ENCODE peak calls at places on chromosomes 3 and 15, in ten cellular contexts. One of them, this sample, is unnamed.

GRCh38 chr3:132773071-132773619 is 50.9 kb upstream of the NPHP3 start:
- DNase-seq in HTR-8/SVneo: no peak
- DNase-seq in left ventricle myocardium inferior: no peak
- DNase-seq in GM12891: no peak
- DNase-seq in NCI-H1092 treated with DMSO at 0.1 percent for 48 hours: no peak
- DNase-seq in stimulated activated CD4-positive, alpha-beta T cell treated with anti-CD3 and anti-CD28 coated beads, Interleukin-12 subunit alpha, Interleukin-12 subunit beta, amount 100 ng/mL, for 24 hours: no peak
- DNase-seq in DMS153: no peak
- DNase-seq in CD8-positive, alpha-beta T cell: no peak
- DNase-seq in T-helper 2 cell: no peak
- DNase-seq in activated naive CD8-positive, alpha-beta T cell treated with anti-CD3 and anti-CD28 coated beads for 36 hours: no peak
- DNase-seq in this sample: no peak

GRCh38 chr3:156425651-156426050 is 129.3 kb downstream of the SSR3 start:
- DNase-seq in HTR-8/SVneo: no peak
- DNase-seq in left ventricle myocardium inferior: no peak
- DNase-seq in GM12891: no peak
- DNase-seq in NCI-H1092 treated with DMSO at 0.1 percent for 48 hours: no peak
- DNase-seq in stimulated activated CD4-positive, alpha-beta T cell treated with anti-CD3 and anti-CD28 coated beads, Interleukin-12 subunit alpha, Interleukin-12 subunit beta, amount 100 ng/mL, for 24 hours: no peak
- DNase-seq in DMS153: no peak
- DNase-seq in CD8-positive, alpha-beta T cell: no peak
- DNase-seq in T-helper 2 cell: no peak
- DNase-seq in activated naive CD8-positive, alpha-beta T cell treated with anti-CD3 and anti-CD28 coated beads for 36 hours: no peak
- DNase-seq in this sample: no peak

GRCh38 chr15:93141373-93141790 is 52.4 kb upstream of the RGMA start:
- DNase-seq in HTR-8/SVneo: no peak
- DNase-seq in left ventricle myocardium inferior: no peak
- DNase-seq in GM12891: peak
- DNase-seq in NCI-H1092 treated with DMSO at 0.1 percent for 48 hours: no peak
- DNase-seq in stimulated activated CD4-positive, alpha-beta T cell treated with anti-CD3 and anti-CD28 coated beads, Interleukin-12 subunit alpha, Interleukin-12 subunit beta, amount 100 ng/mL, for 24 hours: no peak
- DNase-seq in DMS153: no peak
- DNase-seq in CD8-positive, alpha-beta T cell: peak
- DNase-seq in T-helper 2 cell: peak
- DNase-seq in activated naive CD8-positive, alpha-beta T cell treated with anti-CD3 and anti-CD28 coated beads for 36 hours: no peak
- DNase-seq in this sample: no peak

GRCh38 chr3:55013145-55013544 is 85.3 kb upstream of the LRTM1 start:
- DNase-seq in HTR-8/SVneo: peak
- DNase-seq in left ventricle myocardium inferior: no peak
- DNase-seq in GM12891: no peak
- DNase-seq in NCI-H1092 treated with DMSO at 0.1 percent for 48 hours: no peak
- DNase-seq in stimulated activated CD4-positive, alpha-beta T cell treated with anti-CD3 and anti-CD28 coated beads, Interleukin-12 subunit alpha, Interleukin-12 subunit beta, amount 100 ng/mL, for 24 hours: no peak
- DNase-seq in DMS153: no peak
- DNase-seq in CD8-positive, alpha-beta T cell: no peak
- DNase-seq in T-helper 2 cell: no peak
- DNase-seq in activated naive CD8-positive, alpha-beta T cell treated with anti-CD3 and anti-CD28 coated beads for 36 hours: no peak
- DNase-seq in this sample: no peak

GRCh38 chr3:38521391-38521987 is 25.3 kb downstream of the EXOG start:
- DNase-seq in HTR-8/SVneo: peak
- DNase-seq in left ventricle myocardium inferior: no peak
- DNase-seq in GM12891: no peak
- DNase-seq in NCI-H1092 treated with DMSO at 0.1 percent for 48 hours: peak
- DNase-seq in stimulated activated CD4-positive, alpha-beta T cell treated with anti-CD3 and anti-CD28 coated beads, Interleukin-12 subunit alpha, Interleukin-12 subunit beta, amount 100 ng/mL, for 24 hours: peak
- DNase-seq in DMS153: peak
- DNase-seq in CD8-positive, alpha-beta T cell: peak
- DNase-seq in T-helper 2 cell: peak
- DNase-seq in activated naive CD8-positive, alpha-beta T cell treated with anti-CD3 and anti-CD28 coated beads for 36 hours: peak
- DNase-seq in this sample: peak

GRCh38 chr15:78064544-78064943 is 13.0 kb downstream of the TBC1D2B start:
- DNase-seq in HTR-8/SVneo: no peak
- DNase-seq in left ventricle myocardium inferior: no peak
- DNase-seq in GM12891: no peak
- DNase-seq in NCI-H1092 treated with DMSO at 0.1 percent for 48 hours: no peak
- DNase-seq in stimulated activated CD4-positive, alpha-beta T cell treated with anti-CD3 and anti-CD28 coated beads, Interleukin-12 subunit alpha, Interleukin-12 subunit beta, amount 100 ng/mL, for 24 hours: no peak
- DNase-seq in DMS153: no peak
- DNase-seq in CD8-positive, alpha-beta T cell: no peak
- DNase-seq in T-helper 2 cell: no peak
- DNase-seq in activated naive CD8-positive, alpha-beta T cell treated with anti-CD3 and anti-CD28 coated beads for 36 hours: no peak
- DNase-seq in this sample: no peak

GRCh38 chr15:88661041-88661765 is 22.4 kb downstream of the ISG20 start:
- DNase-seq in HTR-8/SVneo: no peak
- DNase-seq in left ventricle myocardium inferior: no peak
- DNase-seq in GM12891: no peak
- DNase-seq in NCI-H1092 treated with DMSO at 0.1 percent for 48 hours: no peak
- DNase-seq in stimulated activated CD4-positive, alpha-beta T cell treated with anti-CD3 and anti-CD28 coated beads, Interleukin-12 subunit alpha, Interleukin-12 subunit beta, amount 100 ng/mL, for 24 hours: no peak
- DNase-seq in DMS153: no peak
- DNase-seq in CD8-positive, alpha-beta T cell: no peak
- DNase-seq in T-helper 2 cell: no peak
- DNase-seq in activated naive CD8-positive, alpha-beta T cell treated with anti-CD3 and anti-CD28 coated beads for 36 hours: no peak
- DNase-seq in this sample: no peak

GRCh38 chr15:42118650-42119531 is 24.5 kb upstream of the PLA2G4D start:
- DNase-seq in HTR-8/SVneo: no peak
- DNase-seq in left ventricle myocardium inferior: no peak
- DNase-seq in GM12891: no peak
- DNase-seq in NCI-H1092 treated with DMSO at 0.1 percent for 48 hours: peak
- DNase-seq in stimulated activated CD4-positive, alpha-beta T cell treated with anti-CD3 and anti-CD28 coated beads, Interleukin-12 subunit alpha, Interleukin-12 subunit beta, amount 100 ng/mL, for 24 hours: no peak
- DNase-seq in DMS153: peak
- DNase-seq in CD8-positive, alpha-beta T cell: no peak
- DNase-seq in T-helper 2 cell: peak
- DNase-seq in activated naive CD8-positive, alpha-beta T cell treated with anti-CD3 and anti-CD28 coated beads for 36 hours: no peak
- DNase-seq in this sample: peak

GRCh38 chr15:39594056-39594763 is 13.3 kb downstream of the THBS1 start:
- DNase-seq in HTR-8/SVneo: no peak
- DNase-seq in left ventricle myocardium inferior: no peak
- DNase-seq in GM12891: no peak
- DNase-seq in NCI-H1092 treated with DMSO at 0.1 percent for 48 hours: no peak
- DNase-seq in stimulated activated CD4-positive, alpha-beta T cell treated with anti-CD3 and anti-CD28 coated beads, Interleukin-12 subunit alpha, Interleukin-12 subunit beta, amount 100 ng/mL, for 24 hours: no peak
- DNase-seq in DMS153: no peak
- DNase-seq in CD8-positive, alpha-beta T cell: peak
- DNase-seq in T-helper 2 cell: peak
- DNase-seq in activated naive CD8-positive, alpha-beta T cell treated with anti-CD3 and anti-CD28 coated beads for 36 hours: peak
- DNase-seq in this sample: no peak

GRCh38 chr3:175266478-175266877 is 407.3 kb downstream of the NAALADL2 start:
- DNase-seq in HTR-8/SVneo: no peak
- DNase-seq in left ventricle myocardium inferior: no peak
- DNase-seq in GM12891: no peak
- DNase-seq in NCI-H1092 treated with DMSO at 0.1 percent for 48 hours: no peak
- DNase-seq in stimulated activated CD4-positive, alpha-beta T cell treated with anti-CD3 and anti-CD28 coated beads, Interleukin-12 subunit alpha, Interleukin-12 subunit beta, amount 100 ng/mL, for 24 hours: no peak
- DNase-seq in DMS153: no peak
- DNase-seq in CD8-positive, alpha-beta T cell: no peak
- DNase-seq in T-helper 2 cell: no peak
- DNase-seq in activated naive CD8-positive, alpha-beta T cell treated with anti-CD3 and anti-CD28 coated beads for 36 hours: no peak
- DNase-seq in this sample: no peak

GRCh38 chr3:17386432-17386831 is 356.0 kb downstream of the TBC1D5 start:
- DNase-seq in HTR-8/SVneo: no peak
- DNase-seq in left ventricle myocardium inferior: no peak
- DNase-seq in GM12891: no peak
- DNase-seq in NCI-H1092 treated with DMSO at 0.1 percent for 48 hours: no peak
- DNase-seq in stimulated activated CD4-positive, alpha-beta T cell treated with anti-CD3 and anti-CD28 coated beads, Interleukin-12 subunit alpha, Interleukin-12 subunit beta, amount 100 ng/mL, for 24 hours: no peak
- DNase-seq in DMS153: no peak
- DNase-seq in CD8-positive, alpha-beta T cell: no peak
- DNase-seq in T-helper 2 cell: no peak
- DNase-seq in activated naive CD8-positive, alpha-beta T cell treated with anti-CD3 and anti-CD28 coated beads for 36 hours: no peak
- DNase-seq in this sample: no peak

GRCh38 chr3:45992820-45993219 is 2.8 kb downstream of the FYCO1 start:
- DNase-seq in HTR-8/SVneo: no peak
- DNase-seq in left ventricle myocardium inferior: no peak
- DNase-seq in GM12891: no peak
- DNase-seq in NCI-H1092 treated with DMSO at 0.1 percent for 48 hours: no peak
- DNase-seq in stimulated activated CD4-positive, alpha-beta T cell treated with anti-CD3 and anti-CD28 coated beads, Interleukin-12 subunit alpha, Interleukin-12 subunit beta, amount 100 ng/mL, for 24 hours: no peak
- DNase-seq in DMS153: no peak
- DNase-seq in CD8-positive, alpha-beta T cell: no peak
- DNase-seq in T-helper 2 cell: peak
- DNase-seq in activated naive CD8-positive, alpha-beta T cell treated with anti-CD3 and anti-CD28 coated beads for 36 hours: no peak
- DNase-seq in this sample: no peak

GRCh38 chr15:84669726-84670125 is 11.7 kb upstream of the NMB start:
- DNase-seq in HTR-8/SVneo: no peak
- DNase-seq in left ventricle myocardium inferior: no peak
- DNase-seq in GM12891: no peak
- DNase-seq in NCI-H1092 treated with DMSO at 0.1 percent for 48 hours: no peak
- DNase-seq in stimulated activated CD4-positive, alpha-beta T cell treated with anti-CD3 and anti-CD28 coated beads, Interleukin-12 subunit alpha, Interleukin-12 subunit beta, amount 100 ng/mL, for 24 hours: no peak
- DNase-seq in DMS153: no peak
- DNase-seq in CD8-positive, alpha-beta T cell: no peak
- DNase-seq in T-helper 2 cell: no peak
- DNase-seq in activated naive CD8-positive, alpha-beta T cell treated with anti-CD3 and anti-CD28 coated beads for 36 hours: peak
- DNase-seq in this sample: no peak

GRCh38 chr15:68420186-68420684 is 11.7 kb downstream of the ITGA11 start:
- DNase-seq in HTR-8/SVneo: no peak
- DNase-seq in left ventricle myocardium inferior: no peak
- DNase-seq in GM12891: no peak
- DNase-seq in NCI-H1092 treated with DMSO at 0.1 percent for 48 hours: no peak
- DNase-seq in stimulated activated CD4-positive, alpha-beta T cell treated with anti-CD3 and anti-CD28 coated beads, Interleukin-12 subunit alpha, Interleukin-12 subunit beta, amount 100 ng/mL, for 24 hours: no peak
- DNase-seq in DMS153: no peak
- DNase-seq in CD8-positive, alpha-beta T cell: no peak
- DNase-seq in T-helper 2 cell: no peak
- DNase-seq in activated naive CD8-positive, alpha-beta T cell treated with anti-CD3 and anti-CD28 coated beads for 36 hours: no peak
- DNase-seq in this sample: no peak

GRCh38 chr15:63600001-63600645 is 2.9 kb downstream of the FBXL22 start:
- DNase-seq in HTR-8/SVneo: no peak
- DNase-seq in left ventricle myocardium inferior: no peak
- DNase-seq in GM12891: no peak
- DNase-seq in NCI-H1092 treated with DMSO at 0.1 percent for 48 hours: peak
- DNase-seq in stimulated activated CD4-positive, alpha-beta T cell treated with anti-CD3 and anti-CD28 coated beads, Interleukin-12 subunit alpha, Interleukin-12 subunit beta, amount 100 ng/mL, for 24 hours: no peak
- DNase-seq in DMS153: no peak
- DNase-seq in CD8-positive, alpha-beta T cell: no peak
- DNase-seq in T-helper 2 cell: no peak
- DNase-seq in activated naive CD8-positive, alpha-beta T cell treated with anti-CD3 and anti-CD28 coated beads for 36 hours: no peak
- DNase-seq in this sample: no peak

GRCh38 chr3:197512691-197513571 is 42.8 kb downstream of the BDH1 start:
- DNase-seq in HTR-8/SVneo: no peak
- DNase-seq in left ventricle myocardium inferior: no peak
- DNase-seq in GM12891: no peak
- DNase-seq in NCI-H1092 treated with DMSO at 0.1 percent for 48 hours: no peak
- DNase-seq in stimulated activated CD4-positive, alpha-beta T cell treated with anti-CD3 and anti-CD28 coated beads, Interleukin-12 subunit alpha, Interleukin-12 subunit beta, amount 100 ng/mL, for 24 hours: no peak
- DNase-seq in DMS153: no peak
- DNase-seq in CD8-positive, alpha-beta T cell: no peak
- DNase-seq in T-helper 2 cell: no peak
- DNase-seq in activated naive CD8-positive, alpha-beta T cell treated with anti-CD3 and anti-CD28 coated beads for 36 hours: no peak
- DNase-seq in this sample: no peak

GRCh38 chr3:68832680-68833079 is 99.7 kb downstream of the TAFA4 start:
- DNase-seq in HTR-8/SVneo: no peak
- DNase-seq in left ventricle myocardium inferior: no peak
- DNase-seq in GM12891: no peak
- DNase-seq in NCI-H1092 treated with DMSO at 0.1 percent for 48 hours: no peak
- DNase-seq in stimulated activated CD4-positive, alpha-beta T cell treated with anti-CD3 and anti-CD28 coated beads, Interleukin-12 subunit alpha, Interleukin-12 subunit beta, amount 100 ng/mL, for 24 hours: no peak
- DNase-seq in DMS153: no peak
- DNase-seq in CD8-positive, alpha-beta T cell: no peak
- DNase-seq in T-helper 2 cell: no peak
- DNase-seq in activated naive CD8-positive, alpha-beta T cell treated with anti-CD3 and anti-CD28 coated beads for 36 hours: no peak
- DNase-seq in this sample: no peak

GRCh38 chr3:50609071-50609742 is 2.4 kb downstream of the CISH start:
- DNase-seq in HTR-8/SVneo: no peak
- DNase-seq in left ventricle myocardium inferior: no peak
- DNase-seq in GM12891: no peak
- DNase-seq in NCI-H1092 treated with DMSO at 0.1 percent for 48 hours: no peak
- DNase-seq in stimulated activated CD4-positive, alpha-beta T cell treated with anti-CD3 and anti-CD28 coated beads, Interleukin-12 subunit alpha, Interleukin-12 subunit beta, amount 100 ng/mL, for 24 hours: no peak
- DNase-seq in DMS153: no peak
- DNase-seq in CD8-positive, alpha-beta T cell: no peak
- DNase-seq in T-helper 2 cell: no peak
- DNase-seq in activated naive CD8-positive, alpha-beta T cell treated with anti-CD3 and anti-CD28 coated beads for 36 hours: no peak
- DNase-seq in this sample: no peak

GRCh38 chr3:40070816-40071215 is 238.7 kb upstream of the EIF1B start:
- DNase-seq in HTR-8/SVneo: no peak
- DNase-seq in left ventricle myocardium inferior: no peak
- DNase-seq in GM12891: no peak
- DNase-seq in NCI-H1092 treated with DMSO at 0.1 percent for 48 hours: no peak
- DNase-seq in stimulated activated CD4-positive, alpha-beta T cell treated with anti-CD3 and anti-CD28 coated beads, Interleukin-12 subunit alpha, Interleukin-12 subunit beta, amount 100 ng/mL, for 24 hours: no peak
- DNase-seq in DMS153: no peak
- DNase-seq in CD8-positive, alpha-beta T cell: no peak
- DNase-seq in T-helper 2 cell: no peak
- DNase-seq in activated naive CD8-positive, alpha-beta T cell treated with anti-CD3 and anti-CD28 coated beads for 36 hours: no peak
- DNase-seq in this sample: no peak